ENCODE peak calls at places on chromosomes 11 and 22, in five cellular contexts. One of them, this sample, is unnamed.

GRCh38 chr11:2272241-2272945 is 2.0 kb upstream of the ASCL2 start:
- DNase-seq in NCI-H1436: no peak
- DNase-seq in stimulated activated CD8-positive, alpha-beta memory T cell treated with anti-CD3 and anti-CD28 coated beads, Interleukin-15, amount 100 ng/mL, for 24 hours: no peak
- DNase-seq in fibroblast of pulmonary artery: no peak
- DNase-seq in Right ventricle myocardium superior: peak
- DNase-seq in this sample: no peak

GRCh38 chr11:77993902-77994301 is 566 bp downstream of the INTS4 start:
- DNase-seq in NCI-H1436: no peak
- DNase-seq in stimulated activated CD8-positive, alpha-beta memory T cell treated with anti-CD3 and anti-CD28 coated beads, Interleukin-15, amount 100 ng/mL, for 24 hours: no peak
- DNase-seq in fibroblast of pulmonary artery: no peak
- DNase-seq in Right ventricle myocardium superior: no peak
- DNase-seq in this sample: no peak

GRCh38 chr11:47912843-47913437 is 64.8 kb upstream of the NUP160 start:
- DNase-seq in NCI-H1436: no peak
- DNase-seq in stimulated activated CD8-positive, alpha-beta memory T cell treated with anti-CD3 and anti-CD28 coated beads, Interleukin-15, amount 100 ng/mL, for 24 hours: no peak
- DNase-seq in fibroblast of pulmonary artery: peak
- DNase-seq in Right ventricle myocardium superior: no peak
- DNase-seq in this sample: no peak

GRCh38 chr11:73410627-73411026 is 34.4 kb downstream of the RELT start:
- DNase-seq in NCI-H1436: no peak
- DNase-seq in stimulated activated CD8-positive, alpha-beta memory T cell treated with anti-CD3 and anti-CD28 coated beads, Interleukin-15, amount 100 ng/mL, for 24 hours: no peak
- DNase-seq in fibroblast of pulmonary artery: no peak
- DNase-seq in Right ventricle myocardium superior: no peak
- DNase-seq in this sample: no peak

GRCh38 chr11:72951193-72951592 is 137.0 kb downstream of the ATG16L2 start:
- DNase-seq in NCI-H1436: no peak
- DNase-seq in stimulated activated CD8-positive, alpha-beta memory T cell treated with anti-CD3 and anti-CD28 coated beads, Interleukin-15, amount 100 ng/mL, for 24 hours: no peak
- DNase-seq in fibroblast of pulmonary artery: peak
- DNase-seq in Right ventricle myocardium superior: no peak
- DNase-seq in this sample: peak

GRCh38 chr11:66100272-66101037 is 30.4 kb downstream of the PACS1 start:
- DNase-seq in NCI-H1436: peak
- DNase-seq in stimulated activated CD8-positive, alpha-beta memory T cell treated with anti-CD3 and anti-CD28 coated beads, Interleukin-15, amount 100 ng/mL, for 24 hours: peak
- DNase-seq in fibroblast of pulmonary artery: peak
- DNase-seq in Right ventricle myocardium superior: peak
- DNase-seq in this sample: peak

GRCh38 chr22:46807458-46807857 is 45.0 kb downstream of the TBC1D22A start:
- DNase-seq in NCI-H1436: no peak
- DNase-seq in stimulated activated CD8-positive, alpha-beta memory T cell treated with anti-CD3 and anti-CD28 coated beads, Interleukin-15, amount 100 ng/mL, for 24 hours: no peak
- DNase-seq in fibroblast of pulmonary artery: no peak
- DNase-seq in Right ventricle myocardium superior: no peak
- DNase-seq in this sample: no peak

GRCh38 chr11:84714316-84714780 is 912.8 kb downstream of the DLG2 start:
- DNase-seq in NCI-H1436: peak
- DNase-seq in stimulated activated CD8-positive, alpha-beta memory T cell treated with anti-CD3 and anti-CD28 coated beads, Interleukin-15, amount 100 ng/mL, for 24 hours: no peak
- DNase-seq in fibroblast of pulmonary artery: peak
- DNase-seq in Right ventricle myocardium superior: peak
- DNase-seq in this sample: no peak

GRCh38 chr11:22634897-22635629 is 9.4 kb upstream of the FANCF start:
- DNase-seq in NCI-H1436: no peak
- DNase-seq in stimulated activated CD8-positive, alpha-beta memory T cell treated with anti-CD3 and anti-CD28 coated beads, Interleukin-15, amount 100 ng/mL, for 24 hours: no peak
- DNase-seq in fibroblast of pulmonary artery: peak
- DNase-seq in Right ventricle myocardium superior: no peak
- DNase-seq in this sample: peak

GRCh38 chr22:37741312-37741795 is 44.5 kb downstream of the TRIOBP start:
- DNase-seq in NCI-H1436: no peak
- DNase-seq in stimulated activated CD8-positive, alpha-beta memory T cell treated with anti-CD3 and anti-CD28 coated beads, Interleukin-15, amount 100 ng/mL, for 24 hours: no peak
- DNase-seq in fibroblast of pulmonary artery: peak
- DNase-seq in Right ventricle myocardium superior: peak
- DNase-seq in this sample: no peak

GRCh38 chr11:14029971-14030531 is 67.5 kb downstream of the SPON1 start:
- DNase-seq in NCI-H1436: no peak
- DNase-seq in stimulated activated CD8-positive, alpha-beta memory T cell treated with anti-CD3 and anti-CD28 coated beads, Interleukin-15, amount 100 ng/mL, for 24 hours: no peak
- DNase-seq in fibroblast of pulmonary artery: peak
- DNase-seq in Right ventricle myocardium superior: peak
- DNase-seq in this sample: no peak

GRCh38 chr11:26078217-26078821 is 253.6 kb upstream of the ANO3 start:
- DNase-seq in NCI-H1436: no peak
- DNase-seq in stimulated activated CD8-positive, alpha-beta memory T cell treated with anti-CD3 and anti-CD28 coated beads, Interleukin-15, amount 100 ng/mL, for 24 hours: no peak
- DNase-seq in fibroblast of pulmonary artery: no peak
- DNase-seq in Right ventricle myocardium superior: no peak
- DNase-seq in this sample: no peak

GRCh38 chr22:39494471-39495120 is 7.5 kb upstream of the MIEF1 start:
- DNase-seq in NCI-H1436: no peak
- DNase-seq in stimulated activated CD8-positive, alpha-beta memory T cell treated with anti-CD3 and anti-CD28 coated beads, Interleukin-15, amount 100 ng/mL, for 24 hours: no peak
- DNase-seq in fibroblast of pulmonary artery: no peak
- DNase-seq in Right ventricle myocardium superior: no peak
- DNase-seq in this sample: no peak

GRCh38 chr11:62116458-62116857 is 7.4 kb upstream of the INCENP start:
- DNase-seq in NCI-H1436: no peak
- DNase-seq in stimulated activated CD8-positive, alpha-beta memory T cell treated with anti-CD3 and anti-CD28 coated beads, Interleukin-15, amount 100 ng/mL, for 24 hours: no peak
- DNase-seq in fibroblast of pulmonary artery: no peak
- DNase-seq in Right ventricle myocardium superior: no peak
- DNase-seq in this sample: no peak

GRCh38 chr11:2772544-2773031 is 72.8 kb upstream of the KCNQ1OT1 start:
- DNase-seq in NCI-H1436: no peak
- DNase-seq in stimulated activated CD8-positive, alpha-beta memory T cell treated with anti-CD3 and anti-CD28 coated beads, Interleukin-15, amount 100 ng/mL, for 24 hours: no peak
- DNase-seq in fibroblast of pulmonary artery: peak
- DNase-seq in Right ventricle myocardium superior: no peak
- DNase-seq in this sample: no peak

GRCh38 chr22:30362632-30363281 is 6.0 kb downstream of the CCDC157 start:
- DNase-seq in NCI-H1436: no peak
- DNase-seq in stimulated activated CD8-positive, alpha-beta memory T cell treated with anti-CD3 and anti-CD28 coated beads, Interleukin-15, amount 100 ng/mL, for 24 hours: no peak
- DNase-seq in fibroblast of pulmonary artery: no peak
- DNase-seq in Right ventricle myocardium superior: no peak
- DNase-seq in this sample: no peak

GRCh38 chr11:78535027-78535426 is 39.6 kb downstream of the NARS2 start:
- DNase-seq in NCI-H1436: no peak
- DNase-seq in stimulated activated CD8-positive, alpha-beta memory T cell treated with anti-CD3 and anti-CD28 coated beads, Interleukin-15, amount 100 ng/mL, for 24 hours: no peak
- DNase-seq in fibroblast of pulmonary artery: no peak
- DNase-seq in Right ventricle myocardium superior: no peak
- DNase-seq in this sample: no peak

GRCh38 chr11:96073536-96073935 is 149.6 kb upstream of the MTMR2 start:
- DNase-seq in NCI-H1436: no peak
- DNase-seq in stimulated activated CD8-positive, alpha-beta memory T cell treated with anti-CD3 and anti-CD28 coated beads, Interleukin-15, amount 100 ng/mL, for 24 hours: no peak
- DNase-seq in fibroblast of pulmonary artery: no peak
- DNase-seq in Right ventricle myocardium superior: no peak
- DNase-seq in this sample: no peak

GRCh38 chr11:32831241-32831640 is 1.5 kb downstream of the PRRG4 start:
- DNase-seq in NCI-H1436: no peak
- DNase-seq in stimulated activated CD8-positive, alpha-beta memory T cell treated with anti-CD3 and anti-CD28 coated beads, Interleukin-15, amount 100 ng/mL, for 24 hours: no peak
- DNase-seq in fibroblast of pulmonary artery: no peak
- DNase-seq in Right ventricle myocardium superior: no peak
- DNase-seq in this sample: no peak

GRCh38 chr11:120215634-120216033 is 4.8 kb downstream of the OAF start:
- DNase-seq in NCI-H1436: no peak
- DNase-seq in stimulated activated CD8-positive, alpha-beta memory T cell treated with anti-CD3 and anti-CD28 coated beads, Interleukin-15, amount 100 ng/mL, for 24 hours: no peak
- DNase-seq in fibroblast of pulmonary artery: peak
- DNase-seq in Right ventricle myocardium superior: peak
- DNase-seq in this sample: no peak